ENCODE peak calls at places on chromosomes 12 and 14, in seven cellular contexts. One of them, this sample, is unnamed. For H3K4me1, the result is how much of the 10 kb centered on the place peaks cover.

GRCh38 chr14:68952544-68953535 is 26.3 kb downstream of the ACTN1 start:
- DNase-seq in IMR-90: peak
- DNase-seq in neuronal stem cell: no peak
- DNase-seq in H1: no peak
- DNase-seq in mesenchymal stem cell: peak
- DNase-seq in H9: no peak
- DNase-seq in trophoblast cell: peak
- DNase-seq in this sample: no peak

GRCh38 chr12:32609966-32610365 is 69.1 kb upstream of the DNM1L start:
- DNase-seq in IMR-90: no peak
- DNase-seq in neuronal stem cell: no peak
- DNase-seq in H1: no peak
- DNase-seq in mesenchymal stem cell: no peak
- DNase-seq in H9: no peak
- DNase-seq in trophoblast cell: no peak
- DNase-seq in this sample: no peak

GRCh38 chr14:67919259-67919658 is 99.7 kb downstream of the RAD51B start:
- DNase-seq in IMR-90: peak
- DNase-seq in neuronal stem cell: no peak
- DNase-seq in H1: no peak
- DNase-seq in mesenchymal stem cell: peak
- DNase-seq in H9: no peak
- DNase-seq in trophoblast cell: no peak
- DNase-seq in this sample: peak

GRCh38 chr12:31728289-31728916 is 418 bp downstream of the AMN1 start:
- DNase-seq in IMR-90: no peak
- DNase-seq in neuronal stem cell: no peak
- DNase-seq in H1: no peak
- DNase-seq in mesenchymal stem cell: no peak
- DNase-seq in H9: peak
- DNase-seq in trophoblast cell: peak
- DNase-seq in this sample: no peak

GRCh38 chr12:88493651-88494050 is 86.6 kb downstream of the KITLG start:
- DNase-seq in IMR-90: peak
- DNase-seq in neuronal stem cell: no peak
- DNase-seq in H1: no peak
- DNase-seq in mesenchymal stem cell: peak
- DNase-seq in H9: no peak
- DNase-seq in trophoblast cell: no peak
- DNase-seq in this sample: no peak

GRCh38 chr12:77615331-77615730 is 215.4 kb upstream of the NAV3 start:
- DNase-seq in IMR-90: no peak
- DNase-seq in neuronal stem cell: no peak
- DNase-seq in H1: no peak
- DNase-seq in mesenchymal stem cell: no peak
- DNase-seq in H9: peak
- DNase-seq in trophoblast cell: no peak
- DNase-seq in this sample: peak

GRCh38 chr12:101051901-101052550 is 158.0 kb downstream of the SLC5A8 start:
- DNase-seq in IMR-90: peak
- DNase-seq in neuronal stem cell: no peak
- DNase-seq in H1: no peak
- DNase-seq in mesenchymal stem cell: peak
- DNase-seq in H9: no peak
- DNase-seq in trophoblast cell: peak
- DNase-seq in this sample: no peak

GRCh38 chr12:93614917-93615596 is 42.6 kb downstream of the SOCS2 start:
- DNase-seq in IMR-90: peak
- DNase-seq in neuronal stem cell: no peak
- DNase-seq in H1: no peak
- DNase-seq in mesenchymal stem cell: no peak
- DNase-seq in H9: no peak
- DNase-seq in trophoblast cell: no peak
- DNase-seq in this sample: peak

GRCh38 chr12:111368291-111368683 is 608 bp downstream of the PHETA1 start:
- DNase-seq in IMR-90: no peak
- DNase-seq in neuronal stem cell: peak
- DNase-seq in H1: no peak
- DNase-seq in mesenchymal stem cell: peak
- DNase-seq in H9: no peak
- DNase-seq in trophoblast cell: no peak
- DNase-seq in this sample: no peak

GRCh38 chr12:93798279-93798678 is 121.1 kb downstream of the CRADD start:
- DNase-seq in IMR-90: no peak
- DNase-seq in neuronal stem cell: no peak
- DNase-seq in H1: no peak
- DNase-seq in mesenchymal stem cell: no peak
- DNase-seq in H9: no peak
- DNase-seq in trophoblast cell: no peak
- DNase-seq in this sample: no peak

GRCh38 chr14:105154476-105154871 is 14.1 kb downstream of the JAG2 start:
- DNase-seq in IMR-90: no peak
- DNase-seq in neuronal stem cell: no peak
- DNase-seq in H1: no peak
- DNase-seq in mesenchymal stem cell: no peak
- DNase-seq in H9: no peak
- DNase-seq in trophoblast cell: no peak
- DNase-seq in this sample: no peak

GRCh38 chr14:23437142-23438129 is 2.0 kb upstream of the MYH7 start:
- DNase-seq in IMR-90: no peak
- DNase-seq in neuronal stem cell: no peak
- DNase-seq in H1: no peak
- DNase-seq in mesenchymal stem cell: no peak
- DNase-seq in H9: peak
- DNase-seq in trophoblast cell: no peak
- DNase-seq in this sample: no peak
- H3K4me1 ChIP-seq in IMR-90: under half
- H3K4me1 ChIP-seq in neuronal stem cell: under half
- H3K4me1 ChIP-seq in H1: under half
- H3K4me1 ChIP-seq in mesenchymal stem cell: under half
- H3K4me1 ChIP-seq in H9: under half
- H3K4me1 ChIP-seq in trophoblast cell: under half
- H3K4me1 ChIP-seq in this sample: under half

DNA sequence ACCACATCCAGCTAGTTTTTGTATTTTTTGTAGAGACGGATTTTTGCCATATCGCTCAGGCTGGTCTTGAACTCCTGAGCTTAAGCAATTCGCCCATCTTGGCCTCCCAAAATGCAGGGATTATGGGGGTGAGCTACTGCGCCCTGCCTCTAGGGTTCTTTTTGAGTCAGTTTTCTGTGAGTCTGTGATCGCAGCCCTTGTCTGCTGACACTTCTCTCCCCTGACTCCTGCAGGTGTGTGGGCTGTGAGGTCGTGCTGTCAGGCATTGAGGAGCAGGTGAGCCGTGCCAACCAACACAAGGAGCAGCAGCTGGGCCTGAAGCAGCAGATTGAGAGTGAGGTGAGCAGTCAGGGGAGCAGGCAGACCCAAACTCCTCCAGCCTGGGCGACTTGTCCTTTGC is 6.3 kb downstream of the COPS7A start:
- DNase-seq in IMR-90: no peak
- DNase-seq in neuronal stem cell: no peak
- DNase-seq in H1: no peak
- DNase-seq in mesenchymal stem cell: no peak
- DNase-seq in H9: no peak
- DNase-seq in trophoblast cell: no peak
- DNase-seq in this sample: no peak
- H2AK5ac ChIP-seq in IMR-90: no peak
- H2AK5ac ChIP-seq in neuronal stem cell: no peak
- H2AK5ac ChIP-seq in H1: no peak
- H2AK5ac ChIP-seq in mesenchymal stem cell: no peak
- H2AK5ac ChIP-seq in H9: no peak
- H2AK5ac ChIP-seq in trophoblast cell: no peak
- H2AK5ac ChIP-seq in this sample: no peak

DNA sequence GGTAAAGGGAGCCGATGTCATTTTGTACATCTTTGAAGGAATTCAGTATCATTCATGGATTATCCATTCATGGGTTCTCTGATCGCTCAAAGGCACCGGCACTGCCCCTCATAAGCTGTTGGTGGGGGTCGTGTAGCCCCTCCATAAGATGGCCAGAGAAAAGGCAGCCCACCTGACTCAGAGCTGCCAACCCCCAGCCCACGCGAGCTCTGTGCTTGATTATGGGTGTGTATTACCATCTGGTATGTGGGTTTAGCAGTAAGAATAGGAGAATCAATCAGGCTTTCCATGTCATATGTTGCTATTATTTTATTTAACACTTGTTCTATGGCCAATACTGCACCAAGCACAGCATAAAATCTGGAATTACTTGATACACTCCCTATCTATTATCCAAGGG is 32.1 kb upstream of the AMIGO2 start:
- DNase-seq in IMR-90: no peak
- DNase-seq in neuronal stem cell: no peak
- DNase-seq in H1: no peak
- DNase-seq in mesenchymal stem cell: no peak
- DNase-seq in H9: no peak
- DNase-seq in trophoblast cell: no peak
- DNase-seq in this sample: no peak
- H3K18ac ChIP-seq in IMR-90: no peak
- H3K18ac ChIP-seq in neuronal stem cell: no peak
- H3K18ac ChIP-seq in H1: no peak
- H3K18ac ChIP-seq in mesenchymal stem cell: no peak
- H3K18ac ChIP-seq in H9: no peak
- H3K18ac ChIP-seq in trophoblast cell: no peak
- H3K18ac ChIP-seq in this sample: no peak

GRCh38 chr12:123891516-123892179 is 81.0 kb downstream of the CCDC92 start:
- DNase-seq in IMR-90: no peak
- DNase-seq in neuronal stem cell: no peak
- DNase-seq in H1: no peak
- DNase-seq in mesenchymal stem cell: no peak
- DNase-seq in H9: no peak
- DNase-seq in trophoblast cell: no peak
- DNase-seq in this sample: peak
- H3K4me1 ChIP-seq in IMR-90: under half
- H3K4me1 ChIP-seq in neuronal stem cell: under half
- H3K4me1 ChIP-seq in H1: under half
- H3K4me1 ChIP-seq in mesenchymal stem cell: under half
- H3K4me1 ChIP-seq in H9: under half
- H3K4me1 ChIP-seq in trophoblast cell: under half
- H3K4me1 ChIP-seq in this sample: under half

GRCh38 chr12:54682674-54683073 is 34.5 kb upstream of the DCD start:
- DNase-seq in IMR-90: no peak
- DNase-seq in neuronal stem cell: no peak
- DNase-seq in H1: no peak
- DNase-seq in mesenchymal stem cell: no peak
- DNase-seq in H9: no peak
- DNase-seq in trophoblast cell: no peak
- DNase-seq in this sample: no peak
- H2AK5ac ChIP-seq in IMR-90: no peak
- H2AK5ac ChIP-seq in neuronal stem cell: no peak
- H2AK5ac ChIP-seq in H1: peak
- H2AK5ac ChIP-seq in mesenchymal stem cell: no peak
- H2AK5ac ChIP-seq in H9: peak
- H2AK5ac ChIP-seq in trophoblast cell: no peak
- H2AK5ac ChIP-seq in this sample: no peak

DNA sequence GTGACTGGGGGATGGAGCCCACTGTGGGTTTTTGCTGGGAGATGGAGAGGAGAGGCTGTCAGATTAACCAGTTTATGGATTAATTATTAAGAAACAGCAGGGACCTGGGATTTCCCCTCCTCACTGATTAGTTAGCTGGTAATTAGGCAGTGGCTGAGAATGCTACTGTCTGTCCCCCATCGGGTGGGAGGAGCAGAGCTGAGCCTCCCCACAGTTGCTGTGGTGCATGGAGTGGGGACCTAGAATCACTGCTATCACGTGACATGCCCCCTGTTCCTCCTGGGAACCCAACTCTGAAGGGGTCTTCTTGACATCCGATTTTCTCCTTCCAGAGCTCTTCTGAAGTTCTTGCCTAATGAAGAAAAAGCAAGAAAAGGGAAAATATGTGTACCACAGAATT is 264.0 kb downstream of the RGS6 start:
- DNase-seq in IMR-90: no peak
- DNase-seq in neuronal stem cell: no peak
- DNase-seq in H1: no peak
- DNase-seq in mesenchymal stem cell: no peak
- DNase-seq in H9: no peak
- DNase-seq in trophoblast cell: no peak
- DNase-seq in this sample: no peak
- H3K18ac ChIP-seq in IMR-90: no peak
- H3K18ac ChIP-seq in neuronal stem cell: no peak
- H3K18ac ChIP-seq in H1: no peak
- H3K18ac ChIP-seq in mesenchymal stem cell: no peak
- H3K18ac ChIP-seq in H9: no peak
- H3K18ac ChIP-seq in trophoblast cell: no peak
- H3K18ac ChIP-seq in this sample: no peak